ENCODE peak calls at places on chromosomes 1 and 21, in seven cellular contexts. D, G, N, W, Y, O and V are unnamed samples.

GRCh38 chr1:41412748-41413147 is 51.5 kb downstream of the FOXO6 start:
- DNase-seq in D (no peak), G (no peak), N (no peak), W (no peak), Y (no peak), O (no peak), V (no peak)

GRCh38 chr1:169586395-169587255 is at the start of gene F5:
- DNase-seq in D (peak), G (peak), N (peak), W (peak), Y (peak), O (peak), V (peak)

GRCh38 chr1:27951396-27951795 is 8.4 kb upstream of the XKR8 start:
- DNase-seq in D (no peak), G (no peak), N (no peak), W (no peak), Y (no peak), O (no peak), V (no peak)

GRCh38 chr21:41786521-41786987 is 19.7 kb upstream of the RIPK4 start:
- DNase-seq in D (no peak), G (peak), N (no peak), W (peak), Y (peak), O (peak), V (no peak)

GRCh38 chr1:19390166-19390850 is 78.2 kb downstream of the SLC66A1 start:
- DNase-seq in D (no peak), G (no peak), N (no peak), W (no peak), Y (no peak), O (no peak), V (no peak)

GRCh38 chr1:86866665-86867064 is 47.3 kb downstream of the SELENOF start:
- DNase-seq in D (peak), G (no peak), N (no peak), W (no peak), Y (no peak), O (no peak), V (no peak)

GRCh38 chr1:202961220-202961880 is 3.2 kb upstream of the ADIPOR1 start:
- DNase-seq in D (no peak), G (no peak), N (no peak), W (no peak), Y (no peak), O (no peak), V (no peak)

GRCh38 chr21:43315244-43316137 is 111.4 kb downstream of the SIK1 start:
- DNase-seq in D (no peak), G (no peak), N (no peak), W (no peak), Y (no peak), O (no peak), V (no peak)

GRCh38 chr1:19124273-19124672 is 85.8 kb downstream of the UBR4 start:
- DNase-seq in D (no peak), G (no peak), N (no peak), W (no peak), Y (peak), O (no peak), V (no peak)

GRCh38 chr1:155334980-155335379 is 14.3 kb downstream of the RUSC1 start:
- DNase-seq in D (no peak), G (no peak), N (no peak), W (no peak), Y (no peak), O (no peak), V (no peak)

GRCh38 chr1:180151508-180151907 is 3.2 kb upstream of the QSOX1 start:
- DNase-seq in D (peak), G (peak), N (peak), W (peak), Y (no peak), O (no peak), V (peak)

GRCh38 chr1:172742599-172743500 is 83.9 kb downstream of the FASLG start:
- DNase-seq in D (no peak), G (peak), N (peak), W (peak), Y (no peak), O (no peak), V (peak)

GRCh38 chr1:117237701-117238413 is 27.1 kb upstream of the VTCN1 start:
- DNase-seq in D (no peak), G (peak), N (no peak), W (peak), Y (no peak), O (no peak), V (no peak)

GRCh38 chr21:37765501-37765900 is 150.8 kb downstream of the KCNJ6 start:
- DNase-seq in D (no peak), G (no peak), N (no peak), W (no peak), Y (no peak), O (no peak), V (no peak)

GRCh38 chr1:79887059-79887458 is 880.5 kb upstream of the ADGRL4 start:
- DNase-seq in D (no peak), G (no peak), N (no peak), W (no peak), Y (no peak), O (no peak), V (no peak)

GRCh38 chr1:10730985-10731384 is 65.5 kb downstream of the CASZ1 start:
- DNase-seq in D (peak), G (peak), N (no peak), W (peak), Y (no peak), O (no peak), V (peak)

GRCh38 chr1:57254006-57254405 is 169.9 kb downstream of the DAB1 start:
- DNase-seq in D (no peak), G (no peak), N (no peak), W (no peak), Y (no peak), O (no peak), V (no peak)

GRCh38 chr1:48017716-48018115 is 20.5 kb upstream of the TRABD2B start:
- DNase-seq in D (peak), G (peak), N (no peak), W (peak), Y (no peak), O (no peak), V (no peak)

GRCh38 chr1:246537887-246538286 is 28.2 kb downstream of the TFB2M start:
- DNase-seq in D (no peak), G (no peak), N (no peak), W (peak), Y (no peak), O (no peak), V (no peak)

GRCh38 chr1:16066245-16066644 is 7.2 kb downstream of the FAM131C start:
- DNase-seq in D (no peak), G (no peak), N (no peak), W (no peak), Y (no peak), O (no peak), V (no peak)

GRCh38 chr1:161094481-161094880 is 3.7 kb upstream of the KLHDC9 start:
- DNase-seq in D (no peak), G (no peak), N (no peak), W (no peak), Y (no peak), O (no peak), V (no peak)

GRCh38 chr1:29379438-29380073 is 143.2 kb downstream of the PTPRU start:
- DNase-seq in D (no peak), G (peak), N (peak), W (peak), Y (peak), O (no peak), V (peak)

GRCh38 chr21:32889596-32889995 is 118.0 kb upstream of the PAXBP1 start:
- DNase-seq in D (no peak), G (no peak), N (no peak), W (no peak), Y (no peak), O (no peak), V (no peak)

GRCh38 chr1:78126506-78126905 is 80.7 kb downstream of the GIPC2 start:
- DNase-seq in D (peak), G (no peak), N (no peak), W (no peak), Y (no peak), O (no peak), V (no peak)

GRCh38 chr21:34817821-34818662 is 149.2 kb downstream of the CLIC6 start:
- DNase-seq in D (no peak), G (no peak), N (peak), W (no peak), Y (peak), O (no peak), V (no peak)

GRCh38 chr1:11518791-11519628 is 40.1 kb downstream of the DISP3 start:
- DNase-seq in D (no peak), G (no peak), N (no peak), W (no peak), Y (no peak), O (peak), V (no peak)

GRCh38 chr1:211490821-211491415 is 1.0 kb downstream of the RD3 start:
- DNase-seq in D (no peak), G (no peak), N (no peak), W (no peak), Y (no peak), O (no peak), V (no peak)

GRCh38 chr21:44364151-44365053 is 11.0 kb downstream of the TRPM2 start:
- DNase-seq in D (no peak), G (no peak), N (no peak), W (no peak), Y (no peak), O (no peak), V (no peak)

GRCh38 chr1:119266858-119267257 is 101.7 kb upstream of the HAO2 start:
- DNase-seq in D (no peak), G (no peak), N (no peak), W (no peak), Y (no peak), O (no peak), V (no peak)

GRCh38 chr1:33248244-33248643 is 8.0 kb upstream of the ZNF362 start:
- DNase-seq in D (no peak), G (no peak), N (no peak), W (peak), Y (no peak), O (no peak), V (no peak)

GRCh38 chr1:17618558-17619247 is 79.2 kb downstream of the ARHGEF10L start:
- DNase-seq in D (no peak), G (no peak), N (no peak), W (no peak), Y (no peak), O (no peak), V (no peak)

GRCh38 chr1:17155257-17155895 is 36.1 kb upstream of the PADI2 start:
- DNase-seq in D (no peak), G (no peak), N (no peak), W (no peak), Y (no peak), O (no peak), V (no peak)

GRCh38 chr1:57839067-57839466 is 415.2 kb upstream of the DAB1 start:
- DNase-seq in D (peak), G (no peak), N (peak), W (no peak), Y (no peak), O (no peak), V (no peak)

GRCh38 chr1:86450847-86451246 is 17.9 kb upstream of the CLCA1 start:
- DNase-seq in D (no peak), G (no peak), N (no peak), W (peak), Y (no peak), O (no peak), V (no peak)

GRCh38 chr21:44458971-44459711 is 3.8 kb downstream of the LRRC3 start:
- DNase-seq in D (no peak), G (no peak), N (no peak), W (no peak), Y (no peak), O (no peak), V (no peak)

GRCh38 chr21:36388835-36389234 is 3.6 kb downstream of the CHAF1B start:
- DNase-seq in D (peak), G (no peak), N (no peak), W (no peak), Y (no peak), O (no peak), V (peak)

GRCh38 chr1:116178837-116179236 is 67.6 kb downstream of the MAB21L3 start:
- DNase-seq in D (no peak), G (peak), N (peak), W (no peak), Y (no peak), O (no peak), V (no peak)

GRCh38 chr1:1434812-1435093 is 737 bp upstream of the VWA1 start:
- DNase-seq in D (no peak), G (no peak), N (no peak), W (no peak), Y (no peak), O (no peak), V (no peak)

GRCh38 chr1:186046437-186047233 is 312.4 kb downstream of the HMCN1 start:
- DNase-seq in D (no peak), G (no peak), N (no peak), W (no peak), Y (no peak), O (no peak), V (no peak)